ENCODE peak calls at places on chromosomes 4 and X, in four cellular contexts. One of them, this sample, is unnamed.

GRCh38 chr4:34181311-34181808 is 2063.0 kb downstream of the ARAP2 start:
- DNase-seq in HCT116: peak; percentile 80
- DNase-seq in transverse colon: no peak
- DNase-seq in HepG2: no peak
- DNase-seq in this sample: no peak

GRCh38 chr4:8765631-8766590 is 105.7 kb downstream of the HMX1 start:
- DNase-seq in HCT116: no peak
- DNase-seq in transverse colon: no peak
- DNase-seq in HepG2: no peak
- DNase-seq in this sample: no peak

GRCh38 chr4:154741877-154742851 is 1.6 kb upstream of the LRAT start:
- DNase-seq in HCT116: no peak
- DNase-seq in transverse colon: no peak
- DNase-seq in HepG2: no peak
- DNase-seq in this sample: no peak

GRCh38 chrX:12292996-12293765 is 154.9 kb downstream of the FRMPD4 start:
- DNase-seq in HCT116: no peak
- DNase-seq in transverse colon: no peak
- DNase-seq in HepG2: no peak
- DNase-seq in this sample: no peak

GRCh38 chr4:135239964-135240363 is 1038.4 kb upstream of the PABPC4L start:
- DNase-seq in HCT116: no peak
- DNase-seq in transverse colon: no peak
- DNase-seq in HepG2: no peak
- DNase-seq in this sample: no peak

GRCh38 chrX:142637206-142637605 is 388.5 kb upstream of the SPANXN4 start:
- DNase-seq in HCT116: no peak
- DNase-seq in transverse colon: no peak
- DNase-seq in HepG2: no peak
- DNase-seq in this sample: no peak

GRCh38 chr4:1636490-1637211 is 47.5 kb downstream of the FAM53A start:
- DNase-seq in HCT116: no peak
- DNase-seq in transverse colon: no peak
- DNase-seq in HepG2: no peak
- DNase-seq in this sample: no peak

GRCh38 chr4:148216866-148217814 is 225.1 kb downstream of the NR3C2 start:
- DNase-seq in HCT116: no peak
- DNase-seq in transverse colon: no peak
- DNase-seq in HepG2: no peak
- DNase-seq in this sample: no peak

GRCh38 chrX:49930046-49930445 is 7.7 kb downstream of the CLCN5 start:
- DNase-seq in HCT116: no peak
- DNase-seq in transverse colon: no peak
- DNase-seq in HepG2: no peak
- DNase-seq in this sample: no peak

GRCh38 chr4:1792832-1793495 is at the start of gene FGFR3:
- DNase-seq in HCT116: no peak
- DNase-seq in transverse colon: peak; percentile 56
- DNase-seq in HepG2: peak; percentile 48
- DNase-seq in this sample: no peak

GRCh38 chr4:108072300-108072699 is 82.6 kb downstream of the HADH start:
- DNase-seq in HCT116: no peak
- DNase-seq in transverse colon: peak; percentile 46
- DNase-seq in HepG2: no peak
- DNase-seq in this sample: no peak

GRCh38 chrX:20015945-20016617 is 25.2 kb upstream of the BCLAF3 start:
- DNase-seq in HCT116: no peak
- DNase-seq in transverse colon: no peak
- DNase-seq in HepG2: no peak
- DNase-seq in this sample: no peak
- TF ChIP-seq POLR2AphosphoS5 in HCT116: no peak
- TF ChIP-seq POLR2AphosphoS5 in transverse colon: no peak
- TF ChIP-seq POLR2AphosphoS5 in HepG2: no peak
- TF ChIP-seq POLR2AphosphoS5 in this sample: no peak

DNA sequence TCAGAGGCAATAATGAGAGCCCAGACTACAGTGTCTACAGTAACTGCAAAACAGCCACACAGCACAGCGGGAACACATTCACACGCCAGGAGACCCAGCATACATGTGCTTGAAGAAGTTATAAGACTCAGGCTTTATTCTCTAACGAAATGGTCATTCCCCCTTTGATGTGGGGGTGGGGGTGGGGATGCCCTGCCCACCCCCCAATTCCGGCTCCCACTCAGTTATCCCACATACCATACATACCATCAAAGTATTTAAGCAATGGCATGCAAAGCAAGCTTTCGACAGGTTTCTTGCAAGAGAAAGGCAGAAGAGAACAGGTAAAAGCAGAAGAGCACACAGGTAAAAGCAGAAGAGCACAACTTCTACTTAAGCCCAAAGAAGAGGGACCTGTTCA is 3.6 kb downstream of the MECP2 start:
- DNase-seq in HCT116: no peak
- DNase-seq in transverse colon: no peak
- DNase-seq in HepG2: no peak
- DNase-seq in this sample: no peak
- H3K4me3 ChIP-seq in HCT116: no peak overlapping the region
- H3K4me3 ChIP-seq in transverse colon: no peak overlapping the region
- H3K4me3 ChIP-seq in HepG2: no peak overlapping the region
- H3K4me3 ChIP-seq in this sample: no peak overlapping the region

GRCh38 chr4:629916-630641 is 4.7 kb downstream of the PDE6B start:
- DNase-seq in HCT116: no peak
- DNase-seq in transverse colon: no peak
- DNase-seq in HepG2: no peak
- DNase-seq in this sample: no peak

GRCh38 chr4:629636-629915 is 4.2 kb downstream of the PDE6B start:
- DNase-seq in HCT116: no peak
- DNase-seq in transverse colon: no peak
- DNase-seq in HepG2: no peak
- DNase-seq in this sample: no peak

GRCh38 chr4:632391-632790 is 7.0 kb downstream of the PDE6B start:
- DNase-seq in HCT116: no peak
- DNase-seq in transverse colon: no peak
- DNase-seq in HepG2: no peak
- DNase-seq in this sample: no peak

GRCh38 chr4:628821-629635 is 3.7 kb downstream of the PDE6B start:
- DNase-seq in HCT116: no peak
- DNase-seq in transverse colon: no peak
- DNase-seq in HepG2: no peak
- DNase-seq in this sample: no peak

DNA sequence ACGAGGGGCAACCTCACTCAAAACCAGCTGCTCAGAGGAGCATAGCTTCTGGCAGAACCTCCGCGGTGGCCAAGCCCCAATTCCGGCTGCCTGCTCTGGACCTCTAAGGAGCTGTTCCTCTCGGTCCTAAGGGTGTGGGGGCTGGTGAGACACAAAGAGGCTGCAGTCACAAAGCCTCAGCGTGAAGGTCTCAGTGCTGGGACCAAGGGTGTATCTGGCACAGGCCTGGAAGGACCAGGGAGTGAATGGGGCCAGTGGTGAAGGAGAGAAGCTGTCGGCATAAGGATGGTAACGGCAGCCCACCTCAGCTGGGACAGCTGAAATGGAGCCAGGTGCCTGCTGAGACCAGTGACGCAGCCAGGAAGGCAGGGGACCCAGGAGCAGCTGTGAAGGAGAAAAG is 5.3 kb downstream of the PDE6B start:
- DNase-seq in HCT116: no peak
- DNase-seq in transverse colon: no peak
- DNase-seq in HepG2: no peak
- DNase-seq in this sample: no peak
- TF ChIP-seq POLR2AphosphoS5 in HCT116: no peak
- TF ChIP-seq POLR2AphosphoS5 in transverse colon: no peak
- TF ChIP-seq POLR2AphosphoS5 in HepG2: no peak
- TF ChIP-seq POLR2AphosphoS5 in this sample: no peak

DNA sequence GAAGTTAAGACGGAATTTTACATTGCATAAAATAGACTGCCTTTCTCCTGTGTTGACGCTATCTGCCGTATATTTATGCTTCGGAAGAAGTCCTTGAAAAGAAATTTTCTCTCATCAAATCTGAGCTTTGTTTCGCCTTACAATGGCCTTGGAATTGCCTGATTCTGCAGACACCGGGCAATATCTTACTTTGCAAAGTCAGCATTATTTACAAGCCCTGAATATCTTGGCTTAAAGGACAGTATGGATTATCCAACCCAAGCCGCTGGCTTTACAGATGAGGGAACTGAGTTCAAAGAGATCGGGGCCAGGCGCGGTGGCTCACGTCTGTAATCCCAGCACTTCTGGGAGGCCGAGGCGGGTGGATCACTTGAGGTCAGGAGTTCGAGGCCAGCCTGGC is 1.1 kb upstream of the MANBA start:
- DNase-seq in HCT116: no peak
- DNase-seq in transverse colon: no peak
- DNase-seq in HepG2: no peak
- DNase-seq in this sample: no peak
- H3K4me3 ChIP-seq in HCT116: no peak overlapping the region
- H3K4me3 ChIP-seq in transverse colon: no peak overlapping the region
- H3K4me3 ChIP-seq in HepG2: peak overlapping the region; percentile 84
- H3K4me3 ChIP-seq in this sample: no peak overlapping the region

This sample was measured in SK-N-MC.